ENCODE peak calls at places on chromosomes 11 and 22, in nine cellular contexts. E is T-helper 17 cell; M is CD4-positive, CD25-positive, alpha-beta regulatory T cell; K is CD8-positive, alpha-beta T cell; T is IMR-90; F is GM12878; L is HCT116; C is HepG2; D is heart right ventricle. H is an unnamed sample.

GRCh38 chr11:125902927-125903752 is at the start of gene PUS3:
- ATAC-seq in E (peak), M (peak), K (peak), T (peak), F (peak), L (peak), C (peak), D (peak), H (peak)

GRCh38 chr22:26681395-26681821 is 24.0 kb downstream of the MIAT start:
- ATAC-seq in E (no peak), M (no peak), K (no peak), T (peak), F (no peak), L (no peak), C (no peak), D (no peak), H (no peak)

GRCh38 chr11:80967649-80968048 is 1526.8 kb upstream of the TENM4 start:
- ATAC-seq in E (no peak), M (no peak), K (no peak), T (no peak), F (no peak), L (no peak), C (no peak), D (no peak), H (no peak)

GRCh38 chr22:24937114-24937513 is 9.4 kb downstream of the LHFPL7 start:
- ATAC-seq in E (no peak), M (no peak), K (no peak), T (no peak), F (peak), L (peak), C (peak), D (no peak), H (no peak)

GRCh38 chr11:69278091-69278867 is 15.7 kb upstream of the MYEOV start:
- ATAC-seq in E (no peak), M (no peak), K (no peak), T (no peak), F (no peak), L (no peak), C (peak), D (no peak), H (no peak)

GRCh38 chr11:61054513-61054912 is 47.8 kb upstream of the CD5 start:
- ATAC-seq in E (peak), M (no peak), K (no peak), T (no peak), F (no peak), L (no peak), C (no peak), D (no peak), H (no peak)

GRCh38 chr11:113202431-113202830 is 112.0 kb upstream of the TTC12 start:
- ATAC-seq in E (no peak), M (no peak), K (no peak), T (no peak), F (no peak), L (no peak), C (no peak), D (no peak), H (no peak)

GRCh38 chr11:10911907-10912306 is 54.1 kb upstream of the ZBED5 start:
- ATAC-seq in E (no peak), M (no peak), K (no peak), T (no peak), F (no peak), L (no peak), C (no peak), D (peak), H (no peak)

GRCh38 chr11:16468735-16469446 is 112.5 kb upstream of the SOX6 start:
- ATAC-seq in E (no peak), M (no peak), K (no peak), T (no peak), F (no peak), L (no peak), C (no peak), D (peak), H (no peak)

GRCh38 chr11:34208266-34209135 is 103.1 kb downstream of the NAT10 start:
- ATAC-seq in E (no peak), M (peak), K (no peak), T (peak), F (peak), L (peak), C (peak), D (no peak), H (peak)

GRCh38 chr11:46808804-46809431 is 37.2 kb downstream of the CKAP5 start:
- ATAC-seq in E (peak), M (no peak), K (no peak), T (peak), F (peak), L (peak), C (peak), D (no peak), H (no peak)

GRCh38 chr22:27621671-27622070 is 179.9 kb downstream of the MN1 start:
- ATAC-seq in E (no peak), M (no peak), K (no peak), T (peak), F (no peak), L (no peak), C (no peak), D (no peak), H (no peak)

GRCh38 chr22:33330534-33330933 is 272.4 kb upstream of the SYN3 start:
- ATAC-seq in E (no peak), M (no peak), K (no peak), T (no peak), F (no peak), L (no peak), C (no peak), D (no peak), H (no peak)

GRCh38 chr22:48044484-48045060 is 1282.1 kb downstream of the TBC1D22A start:
- ATAC-seq in E (no peak), M (no peak), K (no peak), T (no peak), F (no peak), L (no peak), C (no peak), D (no peak), H (no peak)

GRCh38 chr22:37777122-37777687 is 30.5 kb upstream of the GCAT start:
- ATAC-seq in E (no peak), M (no peak), K (no peak), T (peak), F (peak), L (peak), C (no peak), D (peak), H (peak)

GRCh38 chr11:587546-587945 is 11.3 kb downstream of the PHRF1 start:
- ATAC-seq in E (peak), M (no peak), K (no peak), T (peak), F (no peak), L (no peak), C (peak), D (no peak), H (no peak)

GRCh38 chr11:2826679-2827056 is 58.9 kb downstream of the CDKN1C start:
- ATAC-seq in E (no peak), M (peak), K (no peak), T (peak), F (no peak), L (no peak), C (peak), D (no peak), H (no peak)

GRCh38 chr22:39661842-39662676 is 91.5 kb downstream of the CACNA1I start:
- ATAC-seq in E (peak), M (peak), K (peak), T (no peak), F (no peak), L (peak), C (no peak), D (no peak), H (no peak)

GRCh38 chr11:63855975-63856374 is 17.1 kb downstream of the MARK2 start:
- ATAC-seq in E (peak), M (no peak), K (peak), T (no peak), F (peak), L (no peak), C (peak), D (no peak), H (no peak)

GRCh38 chr11:109071712-109072524 is 350.1 kb upstream of the C11orf87 start:
- ATAC-seq in E (no peak), M (no peak), K (no peak), T (no peak), F (no peak), L (no peak), C (no peak), D (peak), H (peak)

GRCh38 chr11:1534682-1535081 is 37.4 kb downstream of the DUSP8 start:
- ATAC-seq in E (no peak), M (no peak), K (no peak), T (no peak), F (no peak), L (no peak), C (no peak), D (no peak), H (no peak)

GRCh38 chr11:107840120-107840479 is 18.5 kb downstream of the SLC35F2 start:
- ATAC-seq in E (no peak), M (no peak), K (no peak), T (peak), F (peak), L (peak), C (no peak), D (peak), H (peak)

GRCh38 chr11:117426297-117426685 is 98.6 kb downstream of the CEP164 start:
- ATAC-seq in E (peak), M (peak), K (peak), T (peak), F (peak), L (peak), C (peak), D (peak), H (peak)

GRCh38 chr22:30822216-30823014 is 127.7 kb downstream of the OSBP2 start:
- ATAC-seq in E (no peak), M (peak), K (no peak), T (peak), F (peak), L (no peak), C (peak), D (peak), H (no peak)

GRCh38 chr22:43002198-43002577 is 12.8 kb downstream of the PACSIN2 start:
- ATAC-seq in E (no peak), M (no peak), K (no peak), T (peak), F (no peak), L (no peak), C (no peak), D (no peak), H (no peak)

H was measured in gastroesophageal sphincter.